ENCODE peak calls at places on chromosomes 13 and 19, in four cellular contexts. M is mucosa of descending colon, H is breast epithelium, K is adipocyte. J is an unnamed sample. For H3K4me1, the result is how much of the 10 kb centered on the place peaks cover.

GRCh38 chr13:75415720-75416119 is 66.2 kb downstream of the TBC1D4 start:
- DNase-seq in H (no peak), M (no peak), K (peak), J (peak)

GRCh38 chr13:48448963-48449614 is 36.2 kb upstream of the LPAR6 start:
- DNase-seq in K (peak), H (no peak), M (no peak), J (peak)

GRCh38 chr13:28349371-28349770 is 145.6 kb downstream of the FLT1 start:
- DNase-seq in H (no peak), K (no peak), M (no peak), J (no peak)

GRCh38 chr13:44280461-44280860 is 93.2 kb upstream of the SERP2 start:
- DNase-seq in M (no peak), K (peak), H (no peak), J (peak)

GRCh38 chr13:108860418-108860817 is 231.0 kb downstream of the MYO16 start:
- DNase-seq in H (no peak), K (no peak), M (no peak), J (no peak)

GRCh38 chr13:79442221-79442620 is 36.2 kb upstream of the RBM26 start:
- DNase-seq in K (no peak), H (no peak), M (no peak), J (no peak)

GRCh38 chr13:106493569-106493968 is 41.9 kb downstream of the EFNB2 start:
- DNase-seq in K (no peak), M (no peak), H (no peak), J (no peak)

GRCh38 chr19:48443262-48443661 is 2.5 kb upstream of the GRWD1 start:
- DNase-seq in H (no peak), K (peak), M (no peak), J (no peak)

GRCh38 chr13:81487151-81487550 is 1146.2 kb upstream of the SPRY2 start:
- DNase-seq in M (no peak), H (no peak), K (peak), J (peak)

GRCh38 chr19:47273313-47274070 is 1.2 kb upstream of the INAFM1 start:
- DNase-seq in H (peak), M (peak), K (peak), J (peak)

GRCh38 chr19:55451163-55451521 is 8.0 kb upstream of the SHISA7 start:
- DNase-seq in H (no peak), M (no peak), K (no peak), J (no peak)

GRCh38 chr13:83372786-83373185 is 509.5 kb downstream of the SLITRK1 start:
- DNase-seq in H (no peak), M (no peak), K (no peak), J (no peak)

GRCh38 chr13:113584870-113585671 is 518 bp downstream of the TFDP1 start:
- DNase-seq in H (no peak), M (no peak), K (peak), J (peak)

GRCh38 chr19:51271015-51271600 is 20.2 kb downstream of the SIGLECL1 start:
- DNase-seq in M (no peak), H (no peak), K (no peak), J (no peak)

GRCh38 chr13:37656247-37656940 is 57.8 kb upstream of the POSTN start:
- DNase-seq in K (peak), M (no peak), H (no peak), J (peak)

GRCh38 chr13:113947321-113948033 is 26.4 kb downstream of the C13orf46 start:
- DNase-seq in K (no peak), H (peak), M (no peak), J (peak)

GRCh38 chr13:46751811-46752635 is 44.9 kb downstream of the ESD start:
- DNase-seq in K (no peak), H (no peak), M (no peak), J (no peak)

GRCh38 chr19:34359140-34359953 is 5.6 kb upstream of the GPI start:
- DNase-seq in M (peak), H (peak), K (peak), J (peak)

GRCh38 chr19:1268392-1269064 is 604 bp upstream of the CIRBP start:
- DNase-seq in K (no peak), H (no peak), M (peak), J (no peak)

GRCh38 chr13:81393686-81394085 is 1052.8 kb upstream of the SPRY2 start:
- DNase-seq in K (no peak), H (no peak), M (no peak), J (no peak)

GRCh38 chr13:35782793-35783192 is 306.3 kb upstream of the MAB21L1 start:
- DNase-seq in K (no peak), H (no peak), M (no peak), J (no peak)

GRCh38 chr19:1807695-1808394 is 4.2 kb downstream of the ATP8B3 start:
- DNase-seq in H (no peak), K (no peak), M (peak), J (no peak)

GRCh38 chr13:42832341-42833153 is 51.2 kb downstream of the FAM216B start:
- DNase-seq in H (no peak), K (peak), M (no peak), J (peak)

GRCh38 chr13:110240943-110241342 is 66.0 kb downstream of the COL4A1 start:
- DNase-seq in K (no peak), M (no peak), H (no peak), J (no peak)

GRCh38 chr13:78238911-78239310 is 320.3 kb upstream of the EDNRB start:
- DNase-seq in H (no peak), K (no peak), M (no peak), J (peak)

GRCh38 chr19:1690570-1691307 is 38.3 kb upstream of the TCF3 start:
- DNase-seq in H (no peak), K (peak), M (peak), J (peak)

GRCh38 chr19:31674503-31675186 is 325.4 kb upstream of the TSHZ3 start:
- DNase-seq in H (no peak), M (no peak), K (no peak), J (no peak)

GRCh38 chr13:46211116-46211515 is 612 bp upstream of the LRRC63 start:
- DNase-seq in K (peak), M (no peak), H (no peak), J (peak)

DNA sequence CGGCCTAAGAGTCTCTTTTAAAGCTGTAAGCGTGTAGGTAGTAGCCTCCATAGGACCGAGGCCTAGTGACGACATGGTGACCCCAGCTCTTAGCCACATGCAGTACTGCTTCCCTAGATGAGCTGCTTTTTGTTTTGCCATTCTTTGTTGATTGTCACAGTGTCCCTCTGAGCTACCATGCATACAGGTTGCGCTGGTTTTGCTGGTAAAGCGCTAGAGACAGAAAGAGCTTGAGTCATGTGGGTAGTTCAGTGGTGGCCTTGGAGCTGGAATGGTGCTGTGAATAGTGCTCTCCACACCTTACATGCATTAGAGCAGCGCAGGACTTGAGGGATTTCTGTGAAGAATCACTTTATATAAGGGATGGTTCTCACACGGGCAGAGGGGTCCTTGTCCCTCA is 5.1 kb downstream of the HNRNPM start:
- DNase-seq in H (peak), M (no peak), K (no peak), J (peak)
- H3K4me1 ChIP-seq in H (half or more), M (half or more), K (under half), J (half or more)

GRCh38 chr13:51998723-51999471 is 12.4 kb downstream of the ATP7B start:
- DNase-seq in M (no peak), K (no peak), H (no peak), J (peak)
- H3K4me1 ChIP-seq in M (under half), K (under half), H (under half), J (under half)

GRCh38 chr13:27120811-27121210 is 50.8 kb downstream of the USP12 start:
- DNase-seq in H (no peak), K (no peak), M (no peak), J (no peak)

GRCh38 chr13:27122036-27122435 is 49.6 kb downstream of the USP12 start:
- DNase-seq in M (no peak), H (no peak), K (no peak), J (no peak)

GRCh38 chr13:27117947-27118346 is 53.7 kb downstream of the USP12 start:
- DNase-seq in K (no peak), M (no peak), H (no peak), J (no peak)

GRCh38 chr13:27118428-27119054 is 53.1 kb downstream of the USP12 start:
- DNase-seq in H (no peak), M (no peak), K (no peak), J (no peak)

GRCh38 chr13:27120011-27120410 is 51.6 kb downstream of the USP12 start:
- DNase-seq in H (no peak), K (peak), M (no peak), J (no peak)
- H3K4me1 ChIP-seq in H (under half), K (under half), M (under half), J (under half)

GRCh38 chr13:38954291-38954690 is 36.3 kb downstream of the STOML3 start:
- DNase-seq in M (no peak), K (no peak), H (no peak), J (peak)
- H3K4me1 ChIP-seq in M (under half), K (under half), H (under half), J (under half)

DNA sequence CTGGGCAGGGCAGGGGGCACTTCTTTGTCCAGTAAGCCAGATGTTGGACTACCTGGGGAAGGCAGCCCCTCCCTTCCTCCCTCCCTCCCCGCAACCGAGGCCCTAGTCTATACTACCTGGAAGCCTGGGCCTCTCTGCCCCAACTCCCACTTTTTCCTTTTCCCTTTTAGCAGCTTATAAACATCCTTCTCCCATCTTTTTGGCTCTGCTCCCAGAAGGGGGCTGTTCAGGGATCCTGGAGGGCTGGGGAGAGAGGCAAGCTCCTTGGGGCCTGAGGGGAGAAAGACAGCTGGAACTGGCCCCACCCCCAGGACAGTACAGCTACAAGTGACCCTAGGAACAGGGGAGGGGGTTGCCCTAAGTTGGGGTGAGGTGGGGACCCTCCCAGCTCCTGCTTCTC is 44.9 kb downstream of the LYL1 start:
- DNase-seq in M (no peak), K (no peak), H (no peak), J (no peak)
- H3K4me1 ChIP-seq in M (half or more), K (half or more), H (half or more), J (half or more)

GRCh38 chr19:39127812-39128510 is 2.4 kb downstream of the PAK4 start:
- DNase-seq in H (peak), M (peak), K (no peak), J (no peak)
- H3K4me1 ChIP-seq in H (half or more), M (half or more), K (under half), J (under half)

DNA sequence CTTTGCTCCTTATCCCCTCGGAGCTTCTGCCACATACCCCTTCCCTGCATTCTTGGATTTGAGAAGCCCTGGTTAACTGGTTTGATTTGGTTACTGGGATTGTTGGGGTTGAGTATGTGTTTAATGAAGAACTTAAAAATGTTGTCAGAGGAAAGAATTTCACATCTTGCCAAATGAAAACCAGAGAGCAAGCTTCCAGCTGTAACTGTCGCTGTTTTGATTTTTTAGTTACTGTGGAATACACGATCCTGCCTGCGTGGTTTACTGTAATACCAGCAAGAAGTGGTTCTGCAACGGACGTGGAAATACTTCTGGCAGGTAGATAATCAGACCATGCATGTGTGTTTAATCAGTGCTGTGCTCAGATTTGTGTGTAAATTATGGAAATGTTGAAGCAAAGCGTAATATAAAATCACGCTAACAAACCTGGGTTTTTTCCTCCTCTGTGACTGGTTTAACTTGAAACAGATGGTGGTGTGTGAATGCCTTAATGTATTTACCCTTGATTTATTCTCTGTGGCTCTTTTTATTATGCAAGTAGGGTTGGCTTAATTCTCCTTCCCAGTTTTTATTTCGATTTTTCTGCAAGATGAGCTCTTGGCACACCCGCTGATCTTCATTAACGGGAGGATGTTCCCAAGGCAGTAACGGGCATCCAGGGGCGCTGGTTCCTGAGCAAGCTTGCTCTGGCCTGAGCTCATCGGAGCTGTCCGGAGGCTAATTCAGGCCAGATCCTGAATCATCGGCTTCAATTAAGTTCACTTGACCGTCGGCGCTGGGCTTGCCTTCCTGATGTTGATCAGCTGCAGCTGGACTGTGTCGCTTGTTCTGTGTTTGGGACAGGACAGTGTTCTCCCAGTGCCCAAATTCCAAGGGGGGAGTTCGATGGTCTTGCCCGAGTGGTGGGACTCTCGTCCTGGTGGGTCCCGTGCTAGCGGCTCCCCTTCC is 16.0 kb downstream of the UPF1 start:
- DNase-seq in H (no peak), K (peak), M (peak), J (no peak)
- H3K4me1 ChIP-seq in H (under half), K (half or more), M (under half), J (under half)

GRCh38 chr19:13033244-13033643 is 38.0 kb downstream of the NFIX start:
- DNase-seq in H (no peak), M (no peak), K (peak), J (peak)
- H3K4me1 ChIP-seq in H (half or more), M (half or more), K (half or more), J (half or more)